ENCODE peak calls at places on chromosomes 3 and 15, in eight cellular contexts. One of them, this sample, is unnamed.

GRCh38 chr3:158267015-158267414 is 157.1 kb downstream of the RSRC1 start:
- DNase-seq in HFFc6: no peak
- DNase-seq in tibial nerve: no peak
- DNase-seq in AG10803: no peak
- DNase-seq in AG04449: no peak
- DNase-seq in right lobe of liver: no peak
- DNase-seq in cardiac muscle cell: peak
- DNase-seq in tibial artery: no peak
- DNase-seq in this sample: no peak

GRCh38 chr15:87362531-87362930 is 894.0 kb downstream of the NTRK3 start:
- DNase-seq in HFFc6: no peak
- DNase-seq in tibial nerve: no peak
- DNase-seq in AG10803: no peak
- DNase-seq in AG04449: no peak
- DNase-seq in right lobe of liver: no peak
- DNase-seq in cardiac muscle cell: no peak
- DNase-seq in tibial artery: no peak
- DNase-seq in this sample: no peak

GRCh38 chr15:58444056-58444455 is 12.3 kb downstream of the LIPC start:
- DNase-seq in HFFc6: no peak
- DNase-seq in tibial nerve: no peak
- DNase-seq in AG10803: no peak
- DNase-seq in AG04449: no peak
- DNase-seq in right lobe of liver: no peak
- DNase-seq in cardiac muscle cell: no peak
- DNase-seq in tibial artery: no peak
- DNase-seq in this sample: no peak

GRCh38 chr15:51377038-51377761 is 35.7 kb downstream of the GLDN start:
- DNase-seq in HFFc6: peak
- DNase-seq in tibial nerve: no peak
- DNase-seq in AG10803: peak
- DNase-seq in AG04449: no peak
- DNase-seq in right lobe of liver: no peak
- DNase-seq in cardiac muscle cell: peak
- DNase-seq in tibial artery: no peak
- DNase-seq in this sample: peak

GRCh38 chr3:128495435-128495970 is 2.5 kb upstream of the GATA2 start:
- DNase-seq in HFFc6: no peak
- DNase-seq in tibial nerve: no peak
- DNase-seq in AG10803: no peak
- DNase-seq in AG04449: no peak
- DNase-seq in right lobe of liver: no peak
- DNase-seq in cardiac muscle cell: no peak
- DNase-seq in tibial artery: peak
- DNase-seq in this sample: no peak

GRCh38 chr3:134352031-134352671 is 22.1 kb downstream of the AMOTL2 start:
- DNase-seq in HFFc6: peak
- DNase-seq in tibial nerve: no peak
- DNase-seq in AG10803: peak
- DNase-seq in AG04449: no peak
- DNase-seq in right lobe of liver: no peak
- DNase-seq in cardiac muscle cell: peak
- DNase-seq in tibial artery: no peak
- DNase-seq in this sample: peak

GRCh38 chr15:58287891-58288290 is 143.9 kb upstream of the LIPC start:
- DNase-seq in HFFc6: no peak
- DNase-seq in tibial nerve: no peak
- DNase-seq in AG10803: no peak
- DNase-seq in AG04449: no peak
- DNase-seq in right lobe of liver: no peak
- DNase-seq in cardiac muscle cell: no peak
- DNase-seq in tibial artery: no peak
- DNase-seq in this sample: no peak

GRCh38 chr15:32715276-32715675 is 2.5 kb upstream of the GREM1 start:
- DNase-seq in HFFc6: peak
- DNase-seq in tibial nerve: no peak
- DNase-seq in AG10803: peak
- DNase-seq in AG04449: no peak
- DNase-seq in right lobe of liver: no peak
- DNase-seq in cardiac muscle cell: no peak
- DNase-seq in tibial artery: no peak
- DNase-seq in this sample: no peak

GRCh38 chr15:90592144-90592887 is 62.6 kb downstream of the CRTC3 start:
- DNase-seq in HFFc6: peak
- DNase-seq in tibial nerve: no peak
- DNase-seq in AG10803: peak
- DNase-seq in AG04449: peak
- DNase-seq in right lobe of liver: no peak
- DNase-seq in cardiac muscle cell: peak
- DNase-seq in tibial artery: no peak
- DNase-seq in this sample: peak

DNA sequence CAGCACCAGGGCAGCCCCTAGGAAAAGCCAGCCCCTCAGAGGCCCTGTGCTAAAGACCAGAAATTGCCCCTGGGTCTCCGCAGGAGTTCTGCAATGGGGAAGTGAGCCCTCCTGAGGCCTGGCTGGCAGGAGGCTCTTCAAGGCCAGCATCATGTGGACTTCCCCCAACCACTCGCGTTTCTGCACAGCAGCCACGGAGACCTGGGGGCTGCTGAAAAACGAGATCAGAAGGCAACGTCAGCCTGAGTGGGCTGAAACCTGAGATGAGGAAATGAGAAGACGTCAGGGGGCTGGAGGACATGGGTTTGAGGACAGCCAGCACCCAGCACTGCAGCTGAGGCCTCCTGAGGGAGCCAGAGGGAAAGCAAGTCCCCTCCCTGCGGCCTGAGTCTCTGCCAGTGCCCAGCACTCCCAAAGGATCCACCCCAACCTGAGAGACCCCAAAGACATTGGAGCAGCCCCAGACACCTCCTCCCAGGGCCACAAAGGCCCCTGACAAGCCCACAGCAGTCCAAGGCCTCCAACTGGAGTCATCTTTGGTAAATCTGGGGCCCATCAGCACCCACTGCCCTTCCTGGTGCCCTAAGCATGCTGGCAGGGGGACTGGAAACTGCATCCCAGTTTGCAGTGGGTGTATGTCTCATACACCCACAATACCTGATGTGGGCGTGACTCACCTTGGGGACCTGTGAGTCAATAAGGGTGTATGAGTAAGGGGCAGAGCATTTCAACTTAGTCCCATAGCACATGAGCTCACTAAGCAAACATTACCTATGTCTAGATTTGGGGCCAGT is 29.2 kb upstream of the CYP11A1 start:
- DNase-seq in HFFc6: peak
- DNase-seq in tibial nerve: no peak
- DNase-seq in AG10803: peak
- DNase-seq in AG04449: no peak
- DNase-seq in right lobe of liver: no peak
- DNase-seq in cardiac muscle cell: no peak
- DNase-seq in tibial artery: no peak
- DNase-seq in this sample: no peak
- TF ChIP-seq CTCF in HFFc6: peak
- TF ChIP-seq CTCF in tibial nerve: no peak
- TF ChIP-seq CTCF in AG10803: no peak
- TF ChIP-seq CTCF in AG04449: peak
- TF ChIP-seq CTCF in right lobe of liver: no peak
- TF ChIP-seq CTCF in cardiac muscle cell: no peak
- TF ChIP-seq CTCF in tibial artery: no peak
- TF ChIP-seq CTCF in this sample: no peak

GRCh38 chr3:73422556-73422955 is 202.2 kb downstream of the PDZRN3 start:
- DNase-seq in HFFc6: no peak
- DNase-seq in tibial nerve: no peak
- DNase-seq in AG10803: no peak
- DNase-seq in AG04449: no peak
- DNase-seq in right lobe of liver: no peak
- DNase-seq in cardiac muscle cell: peak
- DNase-seq in tibial artery: no peak
- DNase-seq in this sample: no peak

GRCh38 chr3:73419179-73419803 is 205.4 kb downstream of the PDZRN3 start:
- DNase-seq in HFFc6: peak
- DNase-seq in tibial nerve: no peak
- DNase-seq in AG10803: peak
- DNase-seq in AG04449: no peak
- DNase-seq in right lobe of liver: no peak
- DNase-seq in cardiac muscle cell: peak
- DNase-seq in tibial artery: no peak
- DNase-seq in this sample: peak

GRCh38 chr3:73419993-73420392 is 204.7 kb downstream of the PDZRN3 start:
- DNase-seq in HFFc6: peak
- DNase-seq in tibial nerve: no peak
- DNase-seq in AG10803: no peak
- DNase-seq in AG04449: no peak
- DNase-seq in right lobe of liver: no peak
- DNase-seq in cardiac muscle cell: no peak
- DNase-seq in tibial artery: no peak
- DNase-seq in this sample: no peak

GRCh38 chr3:73415118-73415517 is 209.6 kb downstream of the PDZRN3 start:
- DNase-seq in HFFc6: no peak
- DNase-seq in tibial nerve: no peak
- DNase-seq in AG10803: no peak
- DNase-seq in AG04449: no peak
- DNase-seq in right lobe of liver: no peak
- DNase-seq in cardiac muscle cell: no peak
- DNase-seq in tibial artery: no peak
- DNase-seq in this sample: no peak

GRCh38 chr3:73418636-73419035 is 206.1 kb downstream of the PDZRN3 start:
- DNase-seq in HFFc6: no peak
- DNase-seq in tibial nerve: no peak
- DNase-seq in AG10803: no peak
- DNase-seq in AG04449: no peak
- DNase-seq in right lobe of liver: no peak
- DNase-seq in cardiac muscle cell: no peak
- DNase-seq in tibial artery: no peak
- DNase-seq in this sample: no peak
- TF ChIP-seq CTCF in HFFc6: no peak
- TF ChIP-seq CTCF in tibial nerve: no peak
- TF ChIP-seq CTCF in AG10803: no peak
- TF ChIP-seq CTCF in AG04449: no peak
- TF ChIP-seq CTCF in right lobe of liver: no peak
- TF ChIP-seq CTCF in cardiac muscle cell: no peak
- TF ChIP-seq CTCF in tibial artery: no peak
- TF ChIP-seq CTCF in this sample: no peak

GRCh38 chr3:31692714-31693113 is 160.0 kb downstream of the STT3B start:
- DNase-seq in HFFc6: no peak
- DNase-seq in tibial nerve: no peak
- DNase-seq in AG10803: no peak
- DNase-seq in AG04449: no peak
- DNase-seq in right lobe of liver: no peak
- DNase-seq in cardiac muscle cell: no peak
- DNase-seq in tibial artery: no peak
- DNase-seq in this sample: no peak
- TF ChIP-seq CTCF in HFFc6: no peak
- TF ChIP-seq CTCF in tibial nerve: no peak
- TF ChIP-seq CTCF in AG10803: no peak
- TF ChIP-seq CTCF in AG04449: no peak
- TF ChIP-seq CTCF in right lobe of liver: no peak
- TF ChIP-seq CTCF in cardiac muscle cell: no peak
- TF ChIP-seq CTCF in tibial artery: no peak
- TF ChIP-seq CTCF in this sample: no peak

GRCh38 chr3:129608087-129608935 is 1.8 kb upstream of the PLXND1 start:
- DNase-seq in HFFc6: no peak
- DNase-seq in tibial nerve: no peak
- DNase-seq in AG10803: peak
- DNase-seq in AG04449: no peak
- DNase-seq in right lobe of liver: no peak
- DNase-seq in cardiac muscle cell: peak
- DNase-seq in tibial artery: no peak
- DNase-seq in this sample: peak
- TF ChIP-seq CTCF in HFFc6: peak
- TF ChIP-seq CTCF in tibial nerve: peak
- TF ChIP-seq CTCF in AG10803: peak
- TF ChIP-seq CTCF in AG04449: peak
- TF ChIP-seq CTCF in right lobe of liver: no peak
- TF ChIP-seq CTCF in cardiac muscle cell: peak
- TF ChIP-seq CTCF in tibial artery: no peak
- TF ChIP-seq CTCF in this sample: peak

GRCh38 chr3:121975702-121976302 is 46.2 kb downstream of the ILDR1 start:
- DNase-seq in HFFc6: no peak
- DNase-seq in tibial nerve: no peak
- DNase-seq in AG10803: no peak
- DNase-seq in AG04449: no peak
- DNase-seq in right lobe of liver: no peak
- DNase-seq in cardiac muscle cell: peak
- DNase-seq in tibial artery: no peak
- DNase-seq in this sample: no peak
- TF ChIP-seq CTCF in HFFc6: no peak
- TF ChIP-seq CTCF in tibial nerve: no peak
- TF ChIP-seq CTCF in AG10803: no peak
- TF ChIP-seq CTCF in AG04449: no peak
- TF ChIP-seq CTCF in right lobe of liver: no peak
- TF ChIP-seq CTCF in cardiac muscle cell: no peak
- TF ChIP-seq CTCF in tibial artery: no peak
- TF ChIP-seq CTCF in this sample: no peak

DNA sequence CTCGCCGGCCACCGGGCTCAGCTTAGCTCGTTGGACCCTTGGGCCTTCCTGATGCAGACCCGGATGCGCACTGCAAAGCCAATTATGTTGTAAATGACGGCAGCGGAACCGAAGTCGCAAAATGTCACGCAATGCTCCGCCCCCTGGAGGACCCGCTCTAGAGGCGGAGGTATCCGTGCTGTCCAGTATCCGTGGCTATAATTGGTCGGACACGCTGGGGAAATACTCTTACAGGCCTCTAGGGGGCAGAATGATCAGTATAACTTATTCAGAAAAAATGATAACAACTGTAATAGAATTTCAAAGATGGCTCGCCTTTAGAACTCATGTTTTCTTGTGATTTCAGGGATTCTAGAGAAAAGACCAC is at the start of gene PRR23B:
- DNase-seq in HFFc6: no peak
- DNase-seq in tibial nerve: no peak
- DNase-seq in AG10803: no peak
- DNase-seq in AG04449: no peak
- DNase-seq in right lobe of liver: no peak
- DNase-seq in cardiac muscle cell: no peak
- DNase-seq in tibial artery: no peak
- DNase-seq in this sample: no peak
- TF ChIP-seq CTCF in HFFc6: peak
- TF ChIP-seq CTCF in tibial nerve: no peak
- TF ChIP-seq CTCF in AG10803: peak
- TF ChIP-seq CTCF in AG04449: no peak
- TF ChIP-seq CTCF in right lobe of liver: peak
- TF ChIP-seq CTCF in cardiac muscle cell: no peak
- TF ChIP-seq CTCF in tibial artery: no peak
- TF ChIP-seq CTCF in this sample: peak

This sample was measured in fibroblast of pulmonary artery.